ENCODE peak calls at places on chromosomes 7 and 10, in five cellular contexts. One of them, this sample, is unnamed. For H3K4me1, the result is how much of the 10 kb centered on the place peaks cover.

GRCh38 chr10:76779821-76780281 is 857.8 kb downstream of the KCNMA1 start:
- DNase-seq in Panc1: no peak
- DNase-seq in body of pancreas: no peak
- DNase-seq in BE2C: no peak
- DNase-seq in breast epithelium: no peak
- DNase-seq in this sample: no peak

GRCh38 chr7:21730399-21730798 is 187.6 kb downstream of the DNAH11 start:
- DNase-seq in Panc1: no peak
- DNase-seq in body of pancreas: no peak
- DNase-seq in BE2C: no peak
- DNase-seq in breast epithelium: no peak
- DNase-seq in this sample: no peak

GRCh38 chr7:30852744-30853288 is 58.8 kb upstream of the AQP1 start:
- DNase-seq in Panc1: no peak
- DNase-seq in body of pancreas: no peak
- DNase-seq in BE2C: no peak
- DNase-seq in breast epithelium: no peak
- DNase-seq in this sample: no peak

GRCh38 chr7:155947051-155947450 is 134.8 kb upstream of the SHH start:
- DNase-seq in Panc1: no peak
- DNase-seq in body of pancreas: no peak
- DNase-seq in BE2C: no peak
- DNase-seq in breast epithelium: no peak
- DNase-seq in this sample: peak

GRCh38 chr10:71742301-71743098 is 22.9 kb upstream of the C10orf105 start:
- DNase-seq in Panc1: no peak
- DNase-seq in body of pancreas: no peak
- DNase-seq in BE2C: no peak
- DNase-seq in breast epithelium: no peak
- DNase-seq in this sample: no peak

GRCh38 chr7:93442478-93443224 is 131.9 kb downstream of the CALCR start:
- DNase-seq in Panc1: peak
- DNase-seq in body of pancreas: peak
- DNase-seq in BE2C: peak
- DNase-seq in breast epithelium: no peak
- DNase-seq in this sample: no peak

GRCh38 chr7:39509912-39510311 is 56.3 kb upstream of the YAE1 start:
- DNase-seq in Panc1: no peak
- DNase-seq in body of pancreas: no peak
- DNase-seq in BE2C: no peak
- DNase-seq in breast epithelium: no peak
- DNase-seq in this sample: no peak

GRCh38 chr7:115634633-115635032 is 395.9 kb downstream of the TFEC start:
- DNase-seq in Panc1: peak
- DNase-seq in body of pancreas: no peak
- DNase-seq in BE2C: no peak
- DNase-seq in breast epithelium: no peak
- DNase-seq in this sample: peak

GRCh38 chr10:110407301-110408170 is 90.2 kb upstream of the DUSP5 start:
- DNase-seq in Panc1: no peak
- DNase-seq in body of pancreas: no peak
- DNase-seq in BE2C: no peak
- DNase-seq in breast epithelium: no peak
- DNase-seq in this sample: peak

GRCh38 chr10:122648599-122649428 is 50.8 kb downstream of the C10orf120 start:
- DNase-seq in Panc1: peak
- DNase-seq in body of pancreas: peak
- DNase-seq in BE2C: peak
- DNase-seq in breast epithelium: no peak
- DNase-seq in this sample: peak

GRCh38 chr10:102642553-102643345 is 1.5 kb upstream of the TRIM8 start:
- DNase-seq in Panc1: no peak
- DNase-seq in body of pancreas: peak
- DNase-seq in BE2C: peak
- DNase-seq in breast epithelium: no peak
- DNase-seq in this sample: no peak

GRCh38 chr7:131173148-131173890 is 154.4 kb upstream of the MKLN1 start:
- DNase-seq in Panc1: no peak
- DNase-seq in body of pancreas: no peak
- DNase-seq in BE2C: no peak
- DNase-seq in breast epithelium: no peak
- DNase-seq in this sample: peak

DNA sequence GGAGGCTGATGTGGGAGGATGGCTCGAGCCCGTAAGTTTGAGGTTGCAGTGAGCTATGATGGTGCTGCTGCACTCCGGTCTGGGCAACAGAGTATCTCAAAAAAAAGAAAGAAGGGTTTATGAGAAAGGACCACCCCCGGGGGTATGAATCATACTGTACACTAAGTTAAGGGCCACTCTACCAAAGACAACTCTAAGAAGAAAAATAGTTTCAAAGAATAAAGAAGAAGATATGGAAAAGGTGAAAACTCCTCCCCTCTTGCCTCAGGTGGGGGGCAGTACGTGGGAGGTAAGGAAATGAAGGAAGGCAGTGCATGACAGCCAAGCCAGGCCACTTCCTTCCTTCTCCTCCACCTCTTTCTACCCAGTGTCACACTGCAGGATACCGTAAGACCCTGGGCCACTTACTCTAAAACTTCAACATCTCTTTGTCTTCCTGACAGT is 61.4 kb downstream of the PIP4K2A start:
- DNase-seq in Panc1: no peak
- DNase-seq in body of pancreas: no peak
- DNase-seq in BE2C: no peak
- DNase-seq in breast epithelium: no peak
- DNase-seq in this sample: no peak
- H3K4me1 ChIP-seq in Panc1: under half
- H3K4me1 ChIP-seq in body of pancreas: under half
- H3K4me1 ChIP-seq in BE2C: under half
- H3K4me1 ChIP-seq in breast epithelium: under half
- H3K4me1 ChIP-seq in this sample: under half

DNA sequence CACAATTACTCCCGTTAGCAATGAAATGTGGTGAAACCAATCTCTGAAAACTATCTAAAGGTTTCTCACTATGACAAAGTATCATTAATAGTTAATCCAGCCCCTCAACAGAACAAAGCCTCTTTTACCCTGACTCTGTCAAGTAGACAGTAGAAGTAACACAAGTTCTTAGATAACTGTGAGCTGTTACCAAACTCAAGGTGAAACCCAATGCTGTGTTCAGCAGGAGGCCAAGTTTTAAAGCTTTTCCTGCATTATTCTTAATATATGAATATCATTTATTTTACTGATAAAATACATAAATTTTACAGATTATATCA is 109.1 kb downstream of the SRPK2 start:
- DNase-seq in Panc1: no peak
- DNase-seq in body of pancreas: no peak
- DNase-seq in BE2C: no peak
- DNase-seq in breast epithelium: no peak
- DNase-seq in this sample: no peak
- H3K4me3 ChIP-seq in Panc1: no peak
- H3K4me3 ChIP-seq in body of pancreas: no peak
- H3K4me3 ChIP-seq in BE2C: no peak
- H3K4me3 ChIP-seq in breast epithelium: no peak
- H3K4me3 ChIP-seq in this sample: no peak

GRCh38 chr10:31940839-31941653 is 12.4 kb upstream of the ARHGAP12 start:
- DNase-seq in Panc1: peak
- DNase-seq in body of pancreas: peak
- DNase-seq in BE2C: peak
- DNase-seq in breast epithelium: no peak
- DNase-seq in this sample: peak

GRCh38 chr10:31942435-31942834 is 13.8 kb upstream of the ARHGAP12 start:
- DNase-seq in Panc1: no peak
- DNase-seq in body of pancreas: no peak
- DNase-seq in BE2C: no peak
- DNase-seq in breast epithelium: no peak
- DNase-seq in this sample: no peak

GRCh38 chr10:31942892-31943291 is 14.3 kb upstream of the ARHGAP12 start:
- DNase-seq in Panc1: no peak
- DNase-seq in body of pancreas: peak
- DNase-seq in BE2C: no peak
- DNase-seq in breast epithelium: no peak
- DNase-seq in this sample: peak

GRCh38 chr10:31937371-31937770 is 8.7 kb upstream of the ARHGAP12 start:
- DNase-seq in Panc1: no peak
- DNase-seq in body of pancreas: no peak
- DNase-seq in BE2C: no peak
- DNase-seq in breast epithelium: no peak
- DNase-seq in this sample: no peak

GRCh38 chr10:31939797-31940708 is 11.4 kb upstream of the ARHGAP12 start:
- DNase-seq in Panc1: no peak
- DNase-seq in body of pancreas: no peak
- DNase-seq in BE2C: no peak
- DNase-seq in breast epithelium: no peak
- DNase-seq in this sample: peak
- H3K4me1 ChIP-seq in Panc1: half or more
- H3K4me1 ChIP-seq in body of pancreas: half or more
- H3K4me1 ChIP-seq in BE2C: under half
- H3K4me1 ChIP-seq in breast epithelium: under half
- H3K4me1 ChIP-seq in this sample: half or more

DNA sequence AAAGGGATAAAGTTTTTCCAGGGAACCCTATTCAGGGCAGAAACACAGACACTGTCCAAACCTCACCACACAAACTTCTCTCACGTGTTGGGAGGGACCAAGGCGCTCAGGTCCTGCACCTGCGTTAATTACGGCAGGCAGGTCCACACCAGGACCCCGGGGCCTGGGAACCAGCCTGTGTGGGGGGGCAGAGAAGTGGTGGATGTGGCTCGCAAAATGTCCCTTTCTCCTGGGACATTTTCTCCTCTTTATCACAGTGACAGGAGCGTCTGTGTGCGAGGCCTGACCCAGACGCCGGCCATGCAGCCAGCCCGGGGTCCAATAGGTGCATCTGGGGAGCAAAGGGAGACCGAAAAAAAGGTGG is 73.4 kb upstream of the ZNF722 start:
- DNase-seq in Panc1: no peak
- DNase-seq in body of pancreas: peak
- DNase-seq in BE2C: no peak
- DNase-seq in breast epithelium: no peak
- DNase-seq in this sample: no peak
- H3K4me3 ChIP-seq in Panc1: peak
- H3K4me3 ChIP-seq in body of pancreas: peak
- H3K4me3 ChIP-seq in BE2C: peak
- H3K4me3 ChIP-seq in breast epithelium: peak
- H3K4me3 ChIP-seq in this sample: no peak

GRCh38 chr7:157009170-157009777 is 1.2 kb downstream of the MNX1 start:
- DNase-seq in Panc1: no peak
- DNase-seq in body of pancreas: peak
- DNase-seq in BE2C: no peak
- DNase-seq in breast epithelium: no peak
- DNase-seq in this sample: no peak

GRCh38 chr7:157006829-157007469 is 3.5 kb downstream of the MNX1 start:
- DNase-seq in Panc1: no peak
- DNase-seq in body of pancreas: no peak
- DNase-seq in BE2C: no peak
- DNase-seq in breast epithelium: no peak
- DNase-seq in this sample: no peak

GRCh38 chr7:157006205-157006747 is 4.2 kb downstream of the MNX1 start:
- DNase-seq in Panc1: no peak
- DNase-seq in body of pancreas: no peak
- DNase-seq in BE2C: no peak
- DNase-seq in breast epithelium: no peak
- DNase-seq in this sample: no peak

GRCh38 chr7:157008206-157009169 is 2.0 kb downstream of the MNX1 start:
- DNase-seq in Panc1: no peak
- DNase-seq in body of pancreas: no peak
- DNase-seq in BE2C: no peak
- DNase-seq in breast epithelium: no peak
- DNase-seq in this sample: no peak

DNA sequence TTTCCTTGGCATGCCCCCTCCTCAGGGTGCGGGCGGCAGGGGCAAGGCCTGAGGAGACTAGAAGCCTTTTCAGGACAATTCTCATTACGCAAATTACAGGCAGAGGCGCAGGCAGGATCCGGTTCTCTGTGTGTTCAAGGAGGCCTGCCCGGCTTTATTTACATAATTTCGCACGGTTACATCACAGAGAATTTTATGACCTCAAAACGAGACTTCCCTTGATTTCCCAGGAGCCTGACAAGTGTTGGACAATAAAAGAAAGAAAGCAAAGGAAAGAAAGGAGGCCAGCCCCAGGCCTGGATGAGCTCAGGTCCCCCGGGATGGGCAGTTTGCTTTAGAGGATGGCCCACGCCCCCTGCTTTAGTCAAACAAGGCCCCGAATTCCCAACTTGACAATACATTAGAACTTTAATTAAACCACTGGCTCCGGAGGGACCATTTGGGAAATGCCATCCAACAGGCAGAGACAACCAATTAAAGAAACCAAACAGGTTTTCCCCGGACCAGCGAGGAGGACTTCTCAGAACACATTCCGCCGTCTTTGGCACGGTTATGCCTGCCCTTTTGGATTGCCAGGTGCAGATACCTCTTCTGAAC is 2.9 kb downstream of the MNX1 start:
- DNase-seq in Panc1: no peak
- DNase-seq in body of pancreas: no peak
- DNase-seq in BE2C: no peak
- DNase-seq in breast epithelium: no peak
- DNase-seq in this sample: no peak
- H3K4me1 ChIP-seq in Panc1: under half
- H3K4me1 ChIP-seq in body of pancreas: under half
- H3K4me1 ChIP-seq in BE2C: under half
- H3K4me1 ChIP-seq in breast epithelium: under half
- H3K4me1 ChIP-seq in this sample: under half

GRCh38 chr7:88759216-88759955 is at the start of gene ZNF804B:
- DNase-seq in Panc1: no peak
- DNase-seq in body of pancreas: peak
- DNase-seq in BE2C: peak
- DNase-seq in breast epithelium: no peak
- DNase-seq in this sample: no peak
- H3K4me3 ChIP-seq in Panc1: peak
- H3K4me3 ChIP-seq in body of pancreas: peak
- H3K4me3 ChIP-seq in BE2C: no peak
- H3K4me3 ChIP-seq in breast epithelium: peak
- H3K4me3 ChIP-seq in this sample: no peak

DNA sequence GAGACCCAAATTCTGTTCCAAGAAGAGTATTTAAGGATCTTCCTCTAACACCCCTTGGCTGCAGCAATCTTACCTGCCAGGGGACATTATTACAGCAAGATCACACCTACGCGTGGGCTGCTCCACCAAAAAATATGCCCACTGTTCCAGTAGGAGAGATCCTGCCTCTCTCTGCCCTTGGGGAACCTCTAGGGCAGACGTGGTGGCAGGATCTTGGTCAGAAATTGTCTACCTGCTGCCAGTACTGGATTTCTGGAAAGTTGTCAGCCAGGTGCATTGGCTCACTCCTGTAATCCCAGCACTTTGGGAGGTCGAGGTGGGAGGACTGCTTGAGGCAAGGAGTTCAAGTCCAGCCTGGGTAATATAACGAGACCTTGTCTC is 259.0 kb downstream of the CALN1 start:
- DNase-seq in Panc1: no peak
- DNase-seq in body of pancreas: no peak
- DNase-seq in BE2C: no peak
- DNase-seq in breast epithelium: no peak
- DNase-seq in this sample: no peak
- H3K4me1 ChIP-seq in Panc1: under half
- H3K4me1 ChIP-seq in body of pancreas: under half
- H3K4me1 ChIP-seq in BE2C: under half
- H3K4me1 ChIP-seq in breast epithelium: under half
- H3K4me1 ChIP-seq in this sample: under half